ENCODE peak calls at places on chromosomes 11 and 22, in four cellular contexts. One of them, this sample, is unnamed.

GRCh38 chr22:26711205-26711958 is 54.0 kb downstream of the MIAT start:
- DNase-seq in H9: peak; percentile 31
- DNase-seq in activated T-cell treated with anti-CD3 and anti-CD28 coated beads for 4 hours: no peak
- DNase-seq in NCI-H1048: no peak
- DNase-seq in this sample: no peak

GRCh38 chr11:132263875-132264274 is 893.5 kb downstream of the NTM start:
- DNase-seq in H9: no peak
- DNase-seq in activated T-cell treated with anti-CD3 and anti-CD28 coated beads for 4 hours: no peak
- DNase-seq in NCI-H1048: no peak
- DNase-seq in this sample: no peak

GRCh38 chr11:119791701-119792151 is 62.7 kb upstream of the NECTIN1 start:
- DNase-seq in H9: no peak
- DNase-seq in activated T-cell treated with anti-CD3 and anti-CD28 coated beads for 4 hours: no peak
- DNase-seq in NCI-H1048: no peak
- DNase-seq in this sample: no peak

GRCh38 chr11:2201542-2201941 is 29.9 kb upstream of the TH start:
- DNase-seq in H9: no peak
- DNase-seq in activated T-cell treated with anti-CD3 and anti-CD28 coated beads for 4 hours: no peak
- DNase-seq in NCI-H1048: no peak
- DNase-seq in this sample: no peak

GRCh38 chr11:132168326-132168725 is 797.9 kb downstream of the NTM start:
- DNase-seq in H9: no peak
- DNase-seq in activated T-cell treated with anti-CD3 and anti-CD28 coated beads for 4 hours: no peak
- DNase-seq in NCI-H1048: no peak
- DNase-seq in this sample: no peak

GRCh38 chr11:113697075-113697474 is 9.0 kb downstream of the TMPRSS5 start:
- DNase-seq in H9: no peak
- DNase-seq in activated T-cell treated with anti-CD3 and anti-CD28 coated beads for 4 hours: no peak
- DNase-seq in NCI-H1048: no peak
- DNase-seq in this sample: no peak

GRCh38 chr11:112652786-112653390 is 308.3 kb upstream of the NCAM1 start:
- DNase-seq in H9: no peak
- DNase-seq in activated T-cell treated with anti-CD3 and anti-CD28 coated beads for 4 hours: no peak
- DNase-seq in NCI-H1048: no peak
- DNase-seq in this sample: no peak

GRCh38 chr22:41929158-41929896 is 2.7 kb upstream of the TNFRSF13C start:
- DNase-seq in H9: no peak
- DNase-seq in activated T-cell treated with anti-CD3 and anti-CD28 coated beads for 4 hours: no peak
- DNase-seq in NCI-H1048: no peak
- DNase-seq in this sample: no peak

GRCh38 chr22:17633217-17633997 is 4.9 kb upstream of the ATP6V1E1 start:
- DNase-seq in H9: no peak
- DNase-seq in activated T-cell treated with anti-CD3 and anti-CD28 coated beads for 4 hours: no peak
- DNase-seq in NCI-H1048: no peak
- DNase-seq in this sample: no peak

GRCh38 chr11:113046866-113047265 is 85.6 kb downstream of the NCAM1 start:
- DNase-seq in H9: no peak
- DNase-seq in activated T-cell treated with anti-CD3 and anti-CD28 coated beads for 4 hours: no peak
- DNase-seq in NCI-H1048: no peak
- DNase-seq in this sample: no peak

GRCh38 chr11:47083913-47084312 is 92.8 kb downstream of the ARFGAP2 start:
- DNase-seq in H9: no peak
- DNase-seq in activated T-cell treated with anti-CD3 and anti-CD28 coated beads for 4 hours: no peak
- DNase-seq in NCI-H1048: no peak
- DNase-seq in this sample: no peak

GRCh38 chr11:75285776-75286360 is 45.3 kb downstream of the TPBGL start:
- DNase-seq in H9: no peak
- DNase-seq in activated T-cell treated with anti-CD3 and anti-CD28 coated beads for 4 hours: no peak
- DNase-seq in NCI-H1048: no peak
- DNase-seq in this sample: no peak

GRCh38 chr11:440065-441042 is 1.5 kb downstream of the ANO9 start:
- DNase-seq in H9: no peak
- DNase-seq in activated T-cell treated with anti-CD3 and anti-CD28 coated beads for 4 hours: no peak
- DNase-seq in NCI-H1048: no peak
- DNase-seq in this sample: no peak

GRCh38 chr11:34154059-34154875 is 48.8 kb downstream of the NAT10 start:
- DNase-seq in H9: no peak
- DNase-seq in activated T-cell treated with anti-CD3 and anti-CD28 coated beads for 4 hours: no peak
- DNase-seq in NCI-H1048: no peak
- DNase-seq in this sample: no peak

GRCh38 chr11:50070389-50070788 is 37.7 kb downstream of the OR4C45 start:
- DNase-seq in H9: no peak
- DNase-seq in activated T-cell treated with anti-CD3 and anti-CD28 coated beads for 4 hours: no peak
- DNase-seq in NCI-H1048: no peak
- DNase-seq in this sample: no peak

GRCh38 chr22:35863432-35863831 is 145.8 kb downstream of the APOL5 start:
- DNase-seq in H9: no peak
- DNase-seq in activated T-cell treated with anti-CD3 and anti-CD28 coated beads for 4 hours: no peak
- DNase-seq in NCI-H1048: no peak
- DNase-seq in this sample: peak; percentile 7

GRCh38 chr11:86181379-86181778 is 63.2 kb upstream of the EED start:
- DNase-seq in H9: no peak
- DNase-seq in activated T-cell treated with anti-CD3 and anti-CD28 coated beads for 4 hours: no peak
- DNase-seq in NCI-H1048: no peak
- DNase-seq in this sample: no peak

GRCh38 chr11:128555606-128556005 is 31.8 kb downstream of the ETS1 start:
- DNase-seq in H9: peak; percentile 66
- DNase-seq in activated T-cell treated with anti-CD3 and anti-CD28 coated beads for 4 hours: no peak
- DNase-seq in NCI-H1048: no peak
- DNase-seq in this sample: no peak

GRCh38 chr22:27100789-27101188 is 443.4 kb downstream of the MIAT start:
- DNase-seq in H9: peak; percentile 57
- DNase-seq in activated T-cell treated with anti-CD3 and anti-CD28 coated beads for 4 hours: no peak
- DNase-seq in NCI-H1048: no peak
- DNase-seq in this sample: no peak

GRCh38 chr11:46114961-46115360 is 6.3 kb downstream of the PHF21A start:
- DNase-seq in H9: no peak
- DNase-seq in activated T-cell treated with anti-CD3 and anti-CD28 coated beads for 4 hours: no peak
- DNase-seq in NCI-H1048: no peak
- DNase-seq in this sample: no peak

GRCh38 chr22:50622723-50623327 is 5.1 kb downstream of the ARSA start:
- DNase-seq in H9: peak; percentile 41
- DNase-seq in activated T-cell treated with anti-CD3 and anti-CD28 coated beads for 4 hours: no peak
- DNase-seq in NCI-H1048: no peak
- DNase-seq in this sample: peak; percentile 53

GRCh38 chr11:92026664-92027063 is 198.0 kb upstream of the FAT3 start:
- DNase-seq in H9: no peak
- DNase-seq in activated T-cell treated with anti-CD3 and anti-CD28 coated beads for 4 hours: no peak
- DNase-seq in NCI-H1048: no peak
- DNase-seq in this sample: no peak

GRCh38 chr11:113675003-113675471 is 31.1 kb downstream of the TMPRSS5 start:
- DNase-seq in H9: no peak
- DNase-seq in activated T-cell treated with anti-CD3 and anti-CD28 coated beads for 4 hours: no peak
- DNase-seq in NCI-H1048: no peak
- DNase-seq in this sample: no peak

GRCh38 chr11:102430158-102430836 is 22.3 kb downstream of the TMEM123 start:
- DNase-seq in H9: no peak
- DNase-seq in activated T-cell treated with anti-CD3 and anti-CD28 coated beads for 4 hours: no peak
- DNase-seq in NCI-H1048: no peak
- DNase-seq in this sample: no peak

GRCh38 chr11:121699801-121700200 is 247.0 kb upstream of the SORL1-AS1 start:
- DNase-seq in H9: no peak
- DNase-seq in activated T-cell treated with anti-CD3 and anti-CD28 coated beads for 4 hours: no peak
- DNase-seq in NCI-H1048: no peak
- DNase-seq in this sample: no peak

GRCh38 chr11:2885676-2886081 is at the start of gene CDKN1C:
- DNase-seq in H9: peak; percentile 92
- DNase-seq in activated T-cell treated with anti-CD3 and anti-CD28 coated beads for 4 hours: peak; percentile 68
- DNase-seq in NCI-H1048: peak; percentile 65
- DNase-seq in this sample: peak; percentile 24

GRCh38 chr11:8328848-8329330 is 65.2 kb upstream of the LMO1 start:
- DNase-seq in H9: peak; percentile 94
- DNase-seq in activated T-cell treated with anti-CD3 and anti-CD28 coated beads for 4 hours: peak; percentile 37
- DNase-seq in NCI-H1048: peak; percentile 21
- DNase-seq in this sample: peak; percentile 70

GRCh38 chr22:42396621-42397331 is 35.4 kb downstream of the NFAM1 start:
- DNase-seq in H9: no peak
- DNase-seq in activated T-cell treated with anti-CD3 and anti-CD28 coated beads for 4 hours: no peak
- DNase-seq in NCI-H1048: no peak
- DNase-seq in this sample: no peak

GRCh38 chr11:615453-616319 is at the start of gene IRF7:
- DNase-seq in H9: peak; percentile 91
- DNase-seq in activated T-cell treated with anti-CD3 and anti-CD28 coated beads for 4 hours: peak; percentile 66
- DNase-seq in NCI-H1048: peak; percentile 84
- DNase-seq in this sample: peak; percentile 78

GRCh38 chr22:44406581-44407403 is 91.2 kb downstream of the RTL6 start:
- DNase-seq in H9: peak; percentile 55
- DNase-seq in activated T-cell treated with anti-CD3 and anti-CD28 coated beads for 4 hours: no peak
- DNase-seq in NCI-H1048: no peak
- DNase-seq in this sample: no peak

GRCh38 chr11:35487532-35488078 is 37.8 kb downstream of the PAMR1 start:
- DNase-seq in H9: peak; percentile 70
- DNase-seq in activated T-cell treated with anti-CD3 and anti-CD28 coated beads for 4 hours: no peak
- DNase-seq in NCI-H1048: no peak
- DNase-seq in this sample: no peak

GRCh38 chr11:46389450-46390330 is 1.9 kb downstream of the CHRM4 start:
- DNase-seq in H9: peak; percentile 88
- DNase-seq in activated T-cell treated with anti-CD3 and anti-CD28 coated beads for 4 hours: no peak
- DNase-seq in NCI-H1048: no peak
- DNase-seq in this sample: no peak

GRCh38 chr22:19872779-19873137 is 18.1 kb upstream of the GNB1L start:
- DNase-seq in H9: peak; percentile 53
- DNase-seq in activated T-cell treated with anti-CD3 and anti-CD28 coated beads for 4 hours: no peak
- DNase-seq in NCI-H1048: no peak
- DNase-seq in this sample: no peak

GRCh38 chr22:33829549-33830280 is 90.6 kb downstream of the LARGE1 start:
- DNase-seq in H9: no peak
- DNase-seq in activated T-cell treated with anti-CD3 and anti-CD28 coated beads for 4 hours: no peak
- DNase-seq in NCI-H1048: no peak
- DNase-seq in this sample: no peak

This sample was measured in NCI-H1436 treated with DMSO at 0.1 percent for 48 hours.